ENCODE peak calls at places on chromosomes 13 and 19, in seven cellular contexts. C is fibroblast of villous mesenchyme; Y is A172; G is M059J; Q is progenitor cell of endocrine pancreas; S is HL-60; V is activated CD4-positive, alpha-beta T cell treated with anti-CD3 and anti-CD28 coated beads for 48 hours. W is an unnamed sample.

GRCh38 chr19:44824758-44825157 is 15.9 kb downstream of the BCAM start:
- DNase-seq in C (no peak), Y (no peak), G (peak), Q (no peak), S (no peak), V (no peak), W (peak)

GRCh38 chr19:38319421-38320258 is at the start of gene KCNK6:
- DNase-seq in C (peak), Y (no peak), G (peak), Q (no peak), S (peak), V (peak), W (peak)

GRCh38 chr19:28744943-28745342 is 468.0 kb downstream of the UQCRFS1 start:
- DNase-seq in C (no peak), Y (no peak), G (no peak), Q (no peak), S (no peak), V (no peak), W (no peak)

GRCh38 chr19:36573020-36573947 is at the start of gene ZNF529:
- DNase-seq in C (peak), Y (peak), G (peak), Q (peak), S (peak), V (peak), W (peak)

GRCh38 chr13:52162279-52163101 is 3.1 kb upstream of the NEK3 start:
- DNase-seq in C (peak), Y (peak), G (peak), Q (no peak), S (no peak), V (no peak), W (peak)

GRCh38 chr19:34962945-34963530 is 991 bp downstream of the ZNF792 start:
- DNase-seq in C (no peak), Y (no peak), G (peak), Q (no peak), S (no peak), V (no peak), W (peak)

GRCh38 chr19:23528376-23528775 is 133.1 kb upstream of the ZNF91 start:
- DNase-seq in C (no peak), Y (no peak), G (peak), Q (no peak), S (no peak), V (no peak), W (no peak)

GRCh38 chr19:45049073-45049736 is 10.4 kb downstream of the CLASRP start:
- DNase-seq in C (no peak), Y (no peak), G (no peak), Q (no peak), S (no peak), V (no peak), W (no peak)

GRCh38 chr13:95710313-95710712 is 33.4 kb downstream of the DNAJC3 start:
- DNase-seq in C (peak), Y (peak), G (peak), Q (no peak), S (no peak), V (no peak), W (peak)

GRCh38 chr19:10478476-10478875 is 24.7 kb downstream of the KEAP1 start:
- DNase-seq in C (peak), Y (no peak), G (peak), Q (no peak), S (no peak), V (no peak), W (no peak)

GRCh38 chr13:58191754-58192153 is 560.2 kb downstream of the PCDH17 start:
- DNase-seq in C (no peak), Y (no peak), G (no peak), Q (no peak), S (no peak), V (no peak), W (no peak)

GRCh38 chr19:18131841-18132596 is 20.9 kb upstream of the PIK3R2 start:
- DNase-seq in C (no peak), Y (no peak), G (peak), Q (no peak), S (no peak), V (peak), W (no peak)

GRCh38 chr19:803686-804418 is 6.6 kb downstream of the PTBP1 start:
- DNase-seq in C (no peak), Y (no peak), G (no peak), Q (no peak), S (no peak), V (no peak), W (no peak)

GRCh38 chr13:45860240-45860639 is 8.7 kb upstream of the SIAH3 start:
- DNase-seq in C (no peak), Y (no peak), G (no peak), Q (no peak), S (no peak), V (no peak), W (no peak)

GRCh38 chr19:48881741-48882657 is 9.8 kb downstream of the PPP1R15A start:
- DNase-seq in C (no peak), Y (no peak), G (no peak), Q (no peak), S (peak), V (no peak), W (peak)

GRCh38 chr19:58003153-58003828 is 671 bp upstream of the ZNF606 start:
- DNase-seq in C (peak), Y (no peak), G (peak), Q (no peak), S (no peak), V (no peak), W (peak)

GRCh38 chr13:27293873-27294515 is 23.4 kb downstream of the RASL11A start:
- DNase-seq in C (no peak), Y (no peak), G (no peak), Q (no peak), S (no peak), V (no peak), W (no peak)

GRCh38 chr19:13269348-13269747 is 119.1 kb downstream of the IER2 start:
- DNase-seq in C (no peak), Y (no peak), G (no peak), Q (no peak), S (no peak), V (no peak), W (no peak)

GRCh38 chr19:10316229-10317044 is 622 bp upstream of the FDX2 start:
- DNase-seq in C (no peak), Y (no peak), G (no peak), Q (no peak), S (no peak), V (no peak), W (no peak)

GRCh38 chr13:58655086-58655485 is 1023.5 kb downstream of the PCDH17 start:
- DNase-seq in C (no peak), Y (no peak), G (no peak), Q (no peak), S (peak), V (no peak), W (no peak)

GRCh38 chr19:5585461-5586299 is 17.9 kb upstream of the TINCR start:
- DNase-seq in C (no peak), Y (no peak), G (no peak), Q (no peak), S (no peak), V (peak), W (peak)

GRCh38 chr19:36215276-36216171 is 618 bp downstream of the ZNF146 start:
- DNase-seq in C (peak), Y (peak), G (no peak), Q (no peak), S (no peak), V (peak), W (peak)

W was measured in choroid plexus epithelial cell.